ENCODE peak calls at places on chromosomes 1 and 21, in five cellular contexts. J, O, N, I and H are unnamed samples.

GRCh38 chr1:118104956-118105355 is 80.1 kb downstream of the SPAG17 start:
- DNase-seq in J (no peak), O (no peak), N (no peak), I (no peak), H (no peak)

GRCh38 chr1:228043281-228043845 is 36.6 kb downstream of the WNT3A start:
- DNase-seq in J (no peak), O (no peak), N (no peak), I (no peak), H (no peak)

GRCh38 chr21:36657999-36658398 is 40.9 kb upstream of the SIM2 start:
- DNase-seq in J (no peak), O (no peak), N (no peak), I (no peak), H (no peak)

GRCh38 chr21:37915941-37916794 is at the start of gene KCNJ6:
- DNase-seq in J (peak), O (peak), N (no peak), I (no peak), H (no peak)

GRCh38 chr1:207021139-207021861 is 11.3 kb downstream of the C1orf116 start:
- DNase-seq in J (no peak), O (no peak), N (no peak), I (no peak), H (no peak)

GRCh38 chr1:187336769-187337168 is 508.0 kb downstream of the PLA2G4A start:
- DNase-seq in J (no peak), O (no peak), N (no peak), I (no peak), H (no peak)

GRCh38 chr1:10007161-10007560 is 10.1 kb downstream of the RBP7 start:
- DNase-seq in J (no peak), O (no peak), N (no peak), I (no peak), H (no peak)

GRCh38 chr1:206098242-206098919 is 18.8 kb downstream of the AVPR1B start:
- DNase-seq in J (no peak), O (no peak), N (no peak), I (no peak), H (no peak)

GRCh38 chr21:38041493-38041892 is 125.2 kb upstream of the KCNJ6 start:
- DNase-seq in J (peak), O (no peak), N (no peak), I (no peak), H (no peak)

GRCh38 chr1:111882986-111883560 is 106.4 kb downstream of the KCND3 start:
- DNase-seq in J (no peak), O (no peak), N (no peak), I (no peak), H (no peak)

GRCh38 chr1:108877324-108877812 is 583 bp downstream of the GPSM2 start:
- DNase-seq in J (no peak), O (peak), N (no peak), I (no peak), H (no peak)

GRCh38 chr21:42332557-42332956 is 17.3 kb upstream of the TFF3 start:
- DNase-seq in J (no peak), O (no peak), N (no peak), I (no peak), H (no peak)

GRCh38 chr21:34004984-34005383 is 68.4 kb upstream of the MRPS6 start:
- DNase-seq in J (no peak), O (no peak), N (no peak), I (no peak), H (no peak)

GRCh38 chr1:52306227-52307006 is 59.6 kb downstream of the CC2D1B start:
- DNase-seq in J (no peak), O (peak), N (no peak), I (no peak), H (no peak)

GRCh38 chr1:5847013-5847654 is 145.1 kb downstream of the NPHP4 start:
- DNase-seq in J (peak), O (no peak), N (no peak), I (no peak), H (no peak)

GRCh38 chr1:117077267-117077666 is 17.1 kb downstream of the TTF2 start:
- DNase-seq in J (no peak), O (no peak), N (peak), I (no peak), H (no peak)

GRCh38 chr1:35031103-35031452 is 667 bp downstream of the ZMYM6 start:
- DNase-seq in J (peak), O (peak), N (peak), I (peak), H (peak)

GRCh38 chr1:61674221-61674620 is 50.7 kb downstream of the TM2D1 start:
- DNase-seq in J (no peak), O (no peak), N (no peak), I (no peak), H (no peak)

GRCh38 chr1:168783831-168784230 is 54.8 kb upstream of the DPT start:
- DNase-seq in J (no peak), O (no peak), N (no peak), I (no peak), H (no peak)

GRCh38 chr1:203771901-203772301 is 6.9 kb downstream of the LAX1 start:
- DNase-seq in J (no peak), O (no peak), N (no peak), I (no peak), H (no peak)

GRCh38 chr1:7470904-7471638 is 300.0 kb upstream of the VAMP3 start:
- DNase-seq in J (no peak), O (no peak), N (peak), I (no peak), H (peak)

GRCh38 chr1:156833598-156833997 is 16.9 kb upstream of the SH2D2A start:
- DNase-seq in J (no peak), O (peak), N (no peak), I (no peak), H (no peak)

GRCh38 chr1:32701951-32702598 is 495 bp downstream of the SYNC start:
- DNase-seq in J (peak), O (no peak), N (no peak), I (no peak), H (no peak)

GRCh38 chr21:42696516-42697040 is 43.2 kb downstream of the PDE9A start:
- DNase-seq in J (no peak), O (no peak), N (no peak), I (no peak), H (no peak)

GRCh38 chr21:31213787-31214186 is 130.3 kb downstream of the TIAM1 start:
- DNase-seq in J (no peak), O (no peak), N (no peak), I (no peak), H (no peak)

GRCh38 chr1:45205910-45206721 is at the start of gene ZSWIM5:
- DNase-seq in J (peak), O (peak), N (no peak), I (peak), H (peak)

GRCh38 chr1:20123696-20124450 is 4.5 kb upstream of the PLA2G2D start:
- DNase-seq in J (no peak), O (no peak), N (no peak), I (no peak), H (no peak)

GRCh38 chr1:110196917-110197782 is 13.0 kb upstream of the KCNC4 start:
- DNase-seq in J (peak), O (peak), N (no peak), I (no peak), H (no peak)

GRCh38 chr1:67404212-67404620 is 26.0 kb downstream of the SERBP1 start:
- DNase-seq in J (no peak), O (no peak), N (no peak), I (no peak), H (no peak)

GRCh38 chr1:1355376-1355775 is 3.0 kb downstream of the MXRA8 start:
- DNase-seq in J (no peak), O (peak), N (no peak), I (no peak), H (no peak)

GRCh38 chr1:221884821-221885220 is 142.9 kb upstream of the DUSP10 start:
- DNase-seq in J (no peak), O (no peak), N (no peak), I (no peak), H (no peak)

GRCh38 chr1:176837708-176838107 is 326.8 kb downstream of the ASTN1 start:
- DNase-seq in J (no peak), O (peak), N (no peak), I (no peak), H (no peak)

GRCh38 chr1:67228791-67229190 is 62.5 kb downstream of the IL23R start:
- DNase-seq in J (no peak), O (no peak), N (no peak), I (no peak), H (no peak)

GRCh38 chr21:27077501-27077900 is 110.6 kb upstream of the ADAMTS5 start:
- DNase-seq in J (no peak), O (no peak), N (peak), I (no peak), H (no peak)